ENCODE peak calls at places on chromosomes 5 and 9, in six cellular contexts. U, O, C, L, I and F are unnamed samples.

GRCh38 chr9:97531750-97532383 is 30.4 kb downstream of the TMOD1 start:
- DNase-seq in U (no peak), O (no peak), C (no peak), L (no peak), I (no peak), F (no peak)

GRCh38 chr5:38595149-38595725 is 38.8 kb upstream of the LIFR start:
- DNase-seq in U (no peak), O (no peak), C (no peak), L (no peak), I (no peak), F (no peak)

GRCh38 chr9:71756753-71757152 is 11.6 kb downstream of the CEMIP2 start:
- DNase-seq in U (no peak), O (no peak), C (no peak), L (no peak), I (no peak), F (no peak)

GRCh38 chr5:131513780-131514179 is 121.2 kb downstream of the RAPGEF6 start:
- DNase-seq in U (no peak), O (no peak), C (no peak), L (no peak), I (no peak), F (no peak)

GRCh38 chr5:157143127-157143959 is 678 bp upstream of the MED7 start:
- DNase-seq in U (peak), O (peak), C (no peak), L (no peak), I (peak), F (peak)

GRCh38 chr5:151775025-151775606 is 3.4 kb downstream of the G3BP1 start:
- DNase-seq in U (no peak), O (no peak), C (no peak), L (no peak), I (no peak), F (no peak)

GRCh38 chr9:118318770-118319443 is 614.7 kb downstream of the TLR4 start:
- DNase-seq in U (no peak), O (peak), C (no peak), L (peak), I (no peak), F (no peak)

GRCh38 chr5:139419793-139420192 is 15.9 kb upstream of the SPATA24 start:
- DNase-seq in U (no peak), O (no peak), C (no peak), L (no peak), I (no peak), F (no peak)

GRCh38 chr9:128494108-128494742 is 10.3 kb upstream of the GLE1 start:
- DNase-seq in U (peak), O (peak), C (no peak), L (no peak), I (no peak), F (no peak)

GRCh38 chr5:59766394-59766793 is 127.1 kb downstream of the PDE4D start:
- DNase-seq in U (no peak), O (peak), C (no peak), L (no peak), I (no peak), F (no peak)

GRCh38 chr9:99127372-99128132 is 22.6 kb downstream of the TGFBR1 start:
- DNase-seq in U (no peak), O (no peak), C (no peak), L (no peak), I (no peak), F (no peak)

GRCh38 chr9:115106001-115106400 is 12.0 kb downstream of the TNC start:
- DNase-seq in U (no peak), O (no peak), C (no peak), L (no peak), I (no peak), F (no peak)

GRCh38 chr9:36872641-36873040 is 161.4 kb downstream of the PAX5 start:
- DNase-seq in U (no peak), O (no peak), C (no peak), L (no peak), I (no peak), F (no peak)

GRCh38 chr5:54895816-54896341 is 89.5 kb downstream of the ESM1 start:
- DNase-seq in U (no peak), O (peak), C (no peak), L (peak), I (no peak), F (no peak)

GRCh38 chr5:177113566-177114424 is 19.8 kb upstream of the NSD1 start:
- DNase-seq in U (peak), O (peak), C (peak), L (peak), I (peak), F (peak)

GRCh38 chr5:885529-885928 is 7.1 kb downstream of the BRD9 start:
- DNase-seq in U (peak), O (no peak), C (no peak), L (no peak), I (no peak), F (peak)

GRCh38 chr5:91101777-91102379 is 281.2 kb downstream of the ARRDC3 start:
- DNase-seq in U (no peak), O (peak), C (peak), L (peak), I (peak), F (peak)

GRCh38 chr5:173472164-173472563 is 143.9 kb upstream of the STC2 start:
- DNase-seq in U (no peak), O (peak), C (no peak), L (peak), I (no peak), F (peak)

GRCh38 chr9:71760901-71761300 is 7.4 kb downstream of the CEMIP2 start:
- DNase-seq in U (no peak), O (no peak), C (no peak), L (no peak), I (no peak), F (no peak)

GRCh38 chr5:34053133-34053532 is 10.1 kb upstream of the C1QTNF3 start:
- DNase-seq in U (no peak), O (no peak), C (no peak), L (no peak), I (no peak), F (no peak)

GRCh38 chr5:107228237-107228636 is 442.5 kb downstream of the EFNA5 start:
- DNase-seq in U (no peak), O (no peak), C (no peak), L (no peak), I (no peak), F (no peak)

GRCh38 chr5:59588922-59589321 is 304.6 kb downstream of the PDE4D start:
- DNase-seq in U (no peak), O (no peak), C (no peak), L (no peak), I (no peak), F (no peak)

GRCh38 chr9:80557256-80557655 is 985.5 kb downstream of the TLE4 start:
- DNase-seq in U (no peak), O (no peak), C (no peak), L (no peak), I (no peak), F (no peak)

GRCh38 chr5:58188287-58188651 is 271.6 kb downstream of the PLK2 start:
- DNase-seq in U (no peak), O (no peak), C (no peak), L (no peak), I (no peak), F (no peak)

GRCh38 chr5:150515446-150515845 is 7.5 kb downstream of the NDST1 start:
- DNase-seq in U (no peak), O (no peak), C (no peak), L (no peak), I (no peak), F (no peak)

GRCh38 chr5:57887851-57888621 is 405.4 kb upstream of the ACTBL2 start:
- DNase-seq in U (no peak), O (peak), C (no peak), L (peak), I (no peak), F (no peak)

GRCh38 chr9:111940697-111941096 is 44.1 kb downstream of the UGCG start:
- DNase-seq in U (no peak), O (no peak), C (no peak), L (no peak), I (no peak), F (no peak)

GRCh38 chr5:137833463-137833862 is 34.2 kb upstream of the MYOT start:
- DNase-seq in U (no peak), O (no peak), C (no peak), L (no peak), I (no peak), F (no peak)

GRCh38 chr9:31776471-31776870 is 608.0 kb upstream of the ACO1 start:
- DNase-seq in U (no peak), O (peak), C (no peak), L (no peak), I (no peak), F (no peak)

GRCh38 chr9:26292943-26293342 is 599.7 kb downstream of the CAAP1 start:
- DNase-seq in U (no peak), O (peak), C (no peak), L (no peak), I (no peak), F (no peak)

GRCh38 chr5:55847837-55848236 is 3.3 kb upstream of the IL31RA start:
- DNase-seq in U (no peak), O (no peak), C (no peak), L (no peak), I (no peak), F (no peak)

GRCh38 chr5:127925916-127926315 is 157.7 kb upstream of the SLC12A2 start:
- DNase-seq in U (no peak), O (no peak), C (no peak), L (peak), I (no peak), F (no peak)

GRCh38 chr9:128309551-128309950 is 12.7 kb downstream of the TRUB2 start:
- DNase-seq in U (no peak), O (no peak), C (no peak), L (no peak), I (no peak), F (no peak)

GRCh38 chr9:112489039-112489546 is 2.5 kb downstream of the KIAA1958 start:
- DNase-seq in U (no peak), O (no peak), C (no peak), L (no peak), I (no peak), F (no peak)

GRCh38 chr5:10366310-10367297 is 13.1 kb downstream of the MARCHF6 start:
- DNase-seq in U (no peak), O (no peak), C (no peak), L (no peak), I (no peak), F (no peak)

GRCh38 chr5:572398-573019 is 39.6 kb upstream of the CEP72 start:
- DNase-seq in U (no peak), O (peak), C (no peak), L (no peak), I (peak), F (no peak)